ENCODE peak calls at places on chromosomes 11 and 22, in eight cellular contexts. B is choroid plexus epithelial cell; Y is naive thymus-derived CD4-positive, alpha-beta T cell; C is stimulated activated CD4-positive, alpha-beta T cell treated with anti-CD3 and anti-CD28 coated beads, Interleukin-2, amount 100 ng/mL, for 48 hours; T is BJ; O is astrocyte of the spinal cord; K is NCI-H1694 treated with DMSO at 0.1 percent for 48 hours; P is NCI-H774. L is an unnamed sample.
A peak's percentile ranks its signal among the peaks of the same experiment; 100 is the strongest.

GRCh38 chr11:93751001-93751400 is 9.5 kb downstream of the C11orf54 start:
- DNase-seq in B (no peak), Y (no peak), C (no peak), T (no peak), O (no peak), K (no peak), P (no peak), L (no peak)

GRCh38 chr11:75386912-75387311 is 12.4 kb upstream of the RPS3 start:
- DNase-seq in B (no peak), Y (no peak), C (no peak), T (no peak), O (no peak), K (no peak), P (no peak), L (peak; percentile 29)

GRCh38 chr22:43270314-43270908 is 72.8 kb downstream of the SCUBE1 start:
- DNase-seq in B (peak; percentile 10), Y (no peak), C (no peak), T (no peak), O (no peak), K (peak; percentile 24), P (no peak), L (peak; percentile 82)

GRCh38 chr11:88420165-88420781 is 82.7 kb upstream of the CTSC start:
- DNase-seq in B (peak; percentile 58), Y (no peak), C (no peak), T (peak; percentile 41), O (no peak), K (no peak), P (no peak), L (no peak)

GRCh38 chr11:5891216-5891800 is 1.7 kb upstream of the OR52E5 start:
- DNase-seq in B (peak; percentile 30), Y (peak; percentile 0), C (no peak), T (no peak), O (peak; percentile 4), K (peak; percentile 13), P (no peak), L (no peak)

GRCh38 chr11:96376796-96377195 is 12.9 kb downstream of the CCDC82 start:
- DNase-seq in B (no peak), Y (no peak), C (no peak), T (no peak), O (no peak), K (no peak), P (no peak), L (no peak)

GRCh38 chr11:114340311-114341131 is 44.3 kb downstream of the NNMT start:
- DNase-seq in B (peak; percentile 87), Y (peak; percentile 40), C (no peak), T (no peak), O (peak; percentile 79), K (peak; percentile 13), P (peak; percentile 69), L (no peak)

GRCh38 chr11:69667619-69668604 is 7.2 kb downstream of the LTO1 start:
- DNase-seq in B (no peak), Y (no peak), C (no peak), T (no peak), O (no peak), K (no peak), P (peak; percentile 15), L (no peak)

GRCh38 chr11:46377266-46377665 is 4.2 kb upstream of the MDK start:
- DNase-seq in B (no peak), Y (no peak), C (no peak), T (no peak), O (no peak), K (no peak), P (no peak), L (no peak)

GRCh38 chr11:17477084-17477333 is 364 bp upstream of the ABCC8 start:
- DNase-seq in B (no peak), Y (no peak), C (no peak), T (no peak), O (no peak), K (no peak), P (no peak), L (no peak)

GRCh38 chr11:74142624-74143023 is 28.2 kb downstream of the C2CD3 start:
- DNase-seq in B (peak; percentile 50), Y (no peak), C (no peak), T (no peak), O (peak; percentile 40), K (no peak), P (no peak), L (no peak)

GRCh38 chr11:47572715-47573255 is 6.0 kb downstream of the KBTBD4 start:
- DNase-seq in B (peak; percentile 43), Y (no peak), C (no peak), T (no peak), O (peak; percentile 33), K (no peak), P (no peak), L (no peak)

GRCh38 chr11:134373591-134374052 is 38.4 kb downstream of the B3GAT1 start:
- DNase-seq in B (no peak), Y (no peak), C (no peak), T (no peak), O (no peak), K (no peak), P (no peak), L (no peak)

GRCh38 chr11:73139476-73140198 is 2.5 kb downstream of the FCHSD2 start:
- DNase-seq in B (peak; percentile 70), Y (no peak), C (no peak), T (no peak), O (peak; percentile 66), K (no peak), P (no peak), L (no peak)

GRCh38 chr11:41917900-41918299 is 458.4 kb upstream of the LRRC4C start:
- DNase-seq in B (no peak), Y (no peak), C (no peak), T (no peak), O (no peak), K (no peak), P (no peak), L (no peak)

GRCh38 chr22:27851974-27852713 is 50.6 kb upstream of the MN1 start:
- DNase-seq in B (peak; percentile 40), Y (no peak), C (no peak), T (no peak), O (no peak), K (no peak), P (no peak), L (no peak)

GRCh38 chr11:9571766-9572120 is 1.7 kb upstream of the WEE1 start:
- DNase-seq in B (no peak), Y (no peak), C (no peak), T (no peak), O (no peak), K (no peak), P (no peak), L (peak; percentile 37)

GRCh38 chr11:46588131-46588530 is 5.7 kb downstream of the AMBRA1 start:
- DNase-seq in B (peak; percentile 26), Y (no peak), C (no peak), T (no peak), O (no peak), K (no peak), P (no peak), L (no peak)

GRCh38 chr11:9753031-9753430 is 89.2 kb downstream of the SWAP70 start:
- DNase-seq in B (peak; percentile 60), Y (no peak), C (no peak), T (no peak), O (peak; percentile 84), K (no peak), P (no peak), L (no peak)

GRCh38 chr11:113022267-113022666 is 61.0 kb downstream of the NCAM1 start:
- DNase-seq in B (no peak), Y (no peak), C (no peak), T (peak; percentile 51), O (no peak), K (no peak), P (no peak), L (no peak)

GRCh38 chr11:63146586-63146985 is 2.6 kb upstream of the SLC22A24 start:
- DNase-seq in B (no peak), Y (no peak), C (no peak), T (no peak), O (no peak), K (no peak), P (no peak), L (no peak)

GRCh38 chr11:74739546-74740270 is 8.5 kb upstream of the CHRDL2 start:
- DNase-seq in B (peak; percentile 84), Y (peak; percentile 41), C (peak; percentile 44), T (no peak), O (peak; percentile 64), K (peak; percentile 48), P (no peak), L (peak; percentile 46)

GRCh38 chr22:41758231-41758630 is 42.2 kb upstream of the CCDC134 start:
- DNase-seq in B (peak; percentile 15), Y (no peak), C (no peak), T (no peak), O (no peak), K (no peak), P (no peak), L (no peak)

GRCh38 chr11:58774164-58774593 is 42.4 kb upstream of the GLYAT start:
- DNase-seq in B (no peak), Y (no peak), C (no peak), T (no peak), O (no peak), K (no peak), P (no peak), L (no peak)

GRCh38 chr11:35260342-35260985 is 121.5 kb downstream of the CD44 start:
- DNase-seq in B (peak; percentile 84), Y (no peak), C (no peak), T (peak; percentile 83), O (peak; percentile 90), K (no peak), P (no peak), L (no peak)

GRCh38 chr22:30575011-30575671 is 676 bp upstream of the GAL3ST1 start:
- DNase-seq in B (no peak), Y (no peak), C (no peak), T (no peak), O (peak; percentile 29), K (no peak), P (no peak), L (no peak)

GRCh38 chr22:24819941-24820461 is 14.0 kb downstream of the SGSM1 start:
- DNase-seq in B (no peak), Y (no peak), C (no peak), T (no peak), O (no peak), K (no peak), P (no peak), L (no peak)

GRCh38 chr11:73415854-73416615 is 39.8 kb downstream of the RELT start:
- DNase-seq in B (no peak), Y (no peak), C (no peak), T (peak; percentile 47), O (peak; percentile 17), K (no peak), P (no peak), L (no peak)

GRCh38 chr11:35623708-35624168 is 5.5 kb downstream of the FJX1 start:
- DNase-seq in B (peak; percentile 79), Y (no peak), C (no peak), T (no peak), O (peak; percentile 89), K (no peak), P (no peak), L (no peak)

GRCh38 chr11:2853997-2854560 is 31.5 kb downstream of the CDKN1C start:
- DNase-seq in B (no peak), Y (no peak), C (no peak), T (no peak), O (no peak), K (no peak), P (no peak), L (no peak)

GRCh38 chr11:104803770-104804169 is 94.5 kb downstream of the CASP12 start:
- DNase-seq in B (no peak), Y (no peak), C (no peak), T (no peak), O (no peak), K (no peak), P (no peak), L (no peak)

GRCh38 chr11:115501895-115502589 is 2.2 kb downstream of the CADM1 start:
- DNase-seq in B (no peak), Y (no peak), C (no peak), T (no peak), O (peak; percentile 30), K (no peak), P (no peak), L (no peak)

GRCh38 chr22:39135092-39135896 is 17.2 kb downstream of the CBX7 start:
- DNase-seq in B (peak; percentile 48), Y (peak; percentile 28), C (peak; percentile 38), T (no peak), O (peak; percentile 31), K (no peak), P (no peak), L (peak; percentile 90)

GRCh38 chr22:20577549-20577975 is 70.2 kb downstream of the MED15 start:
- DNase-seq in B (no peak), Y (no peak), C (no peak), T (no peak), O (no peak), K (no peak), P (no peak), L (no peak)

L was measured in H1.